ENCODE peak calls at places on chromosomes 11 and 22, in six cellular contexts. D, H, Z, B, K and E are unnamed samples. For H3K4me1 and H3K27me3, the result is how much of the 10 kb centered on the place peaks cover.

GRCh38 chr11:5123802-5124521 is 14.2 kb downstream of the OR52A5 start:
- DNase-seq in D (peak), H (peak), Z (peak), B (no peak), K (peak), E (peak)

GRCh38 chr11:46826310-46827044 is 19.6 kb downstream of the CKAP5 start:
- DNase-seq in D (peak), H (peak), Z (peak), B (no peak), K (peak), E (peak)

GRCh38 chr22:48579915-48580279 is 1247.8 kb downstream of the BRD1 start:
- DNase-seq in D (no peak), H (no peak), Z (no peak), B (no peak), K (no peak), E (no peak)

GRCh38 chr11:17352925-17353227 is 1.3 kb downstream of the NCR3LG1 start:
- DNase-seq in D (peak), H (peak), Z (peak), B (no peak), K (no peak), E (peak)

GRCh38 chr11:95767498-95767897 is 22.1 kb downstream of the FAM76B start:
- DNase-seq in D (no peak), H (no peak), Z (no peak), B (no peak), K (no peak), E (no peak)

GRCh38 chr11:118202599-118203422 is 22.0 kb downstream of the JAML start:
- DNase-seq in D (peak), H (no peak), Z (no peak), B (no peak), K (no peak), E (no peak)

GRCh38 chr11:70719516-70719915 is 321.2 kb downstream of the CTTN start:
- DNase-seq in D (no peak), H (no peak), Z (no peak), B (no peak), K (no peak), E (no peak)

GRCh38 chr11:58561394-58562102 is 14.1 kb downstream of the LPXN start:
- DNase-seq in D (peak), H (no peak), Z (no peak), B (no peak), K (no peak), E (no peak)

GRCh38 chr11:46679252-46680163 is 20.9 kb downstream of the ARHGAP1 start:
- DNase-seq in D (peak), H (no peak), Z (no peak), B (no peak), K (no peak), E (no peak)

GRCh38 chr22:31281733-31282132 is 10.6 kb downstream of the PIK3IP1 start:
- DNase-seq in D (no peak), H (no peak), Z (no peak), B (no peak), K (no peak), E (peak)

GRCh38 chr11:74702383-74703007 is 28.7 kb downstream of the CHRDL2 start:
- DNase-seq in D (peak), H (peak), Z (peak), B (no peak), K (peak), E (peak)

GRCh38 chr11:17692006-17692405 is 27.4 kb upstream of the MYOD1 start:
- DNase-seq in D (no peak), H (no peak), Z (no peak), B (no peak), K (no peak), E (no peak)

GRCh38 chr22:32649515-32650200 is 151.8 kb upstream of the TIMP3 start:
- DNase-seq in D (no peak), H (no peak), Z (no peak), B (no peak), K (no peak), E (no peak)

GRCh38 chr11:68200639-68201038 is 12.5 kb downstream of the KMT5B start:
- DNase-seq in D (no peak), H (no peak), Z (no peak), B (no peak), K (peak), E (no peak)

GRCh38 chr11:6418199-6418957 is 516 bp downstream of the APBB1 start:
- DNase-seq in D (peak), H (no peak), Z (no peak), B (no peak), K (peak), E (peak)

GRCh38 chr22:37057796-37058510 is 6.4 kb downstream of the KCTD17 start:
- DNase-seq in D (no peak), H (no peak), Z (no peak), B (no peak), K (no peak), E (no peak)

GRCh38 chr11:116374085-116374484 is 398.7 kb downstream of the BUD13 start:
- DNase-seq in D (no peak), H (no peak), Z (no peak), B (no peak), K (no peak), E (no peak)

GRCh38 chr11:76677010-76677771 is 6.6 kb upstream of the LRRC32 start:
- DNase-seq in D (no peak), H (no peak), Z (no peak), B (no peak), K (no peak), E (no peak)

GRCh38 chr11:134639586-134640330 is 227.7 kb upstream of the B3GAT1 start:
- DNase-seq in D (no peak), H (no peak), Z (no peak), B (no peak), K (no peak), E (no peak)

GRCh38 chr11:27290261-27290660 is 72.8 kb downstream of the CCDC34 start:
- DNase-seq in D (no peak), H (no peak), Z (no peak), B (no peak), K (no peak), E (no peak)

GRCh38 chr11:59463176-59463575 is 6.4 kb downstream of the OR4D6 start:
- DNase-seq in D (no peak), H (peak), Z (no peak), B (no peak), K (peak), E (no peak)

GRCh38 chr22:44667829-44668189 is 34.2 kb upstream of the PRR5 start:
- DNase-seq in D (peak), H (no peak), Z (no peak), B (no peak), K (no peak), E (no peak)

GRCh38 chr11:132125855-132126841 is 755.7 kb downstream of the NTM start:
- DNase-seq in D (no peak), H (peak), Z (peak), B (no peak), K (peak), E (peak)

GRCh38 chr22:31635638-31636306 is 26.2 kb downstream of the PISD start:
- DNase-seq in D (peak), H (no peak), Z (no peak), B (no peak), K (no peak), E (no peak)

GRCh38 chr11:64165842-64166635 is at the start of gene MACROD1:
- DNase-seq in D (peak), H (peak), Z (peak), B (no peak), K (peak), E (peak)

GRCh38 chr22:38696606-38697005 is 4.1 kb downstream of the JOSD1 start:
- DNase-seq in D (no peak), H (no peak), Z (no peak), B (no peak), K (peak), E (peak)

GRCh38 chr11:116563028-116563712 is 209.6 kb downstream of the BUD13 start:
- DNase-seq in D (peak), H (no peak), Z (no peak), B (no peak), K (no peak), E (no peak)

GRCh38 chr11:108929241-108929640 is 264.4 kb downstream of the DDX10 start:
- DNase-seq in D (no peak), H (no peak), Z (no peak), B (no peak), K (no peak), E (no peak)

GRCh38 chr22:21834869-21835268 is 32.6 kb downstream of the MAPK1 start:
- DNase-seq in D (no peak), H (no peak), Z (no peak), B (no peak), K (no peak), E (no peak)

GRCh38 chr11:107675902-107676301 is 36.0 kb downstream of the SLN start:
- DNase-seq in D (no peak), H (no peak), Z (no peak), B (no peak), K (no peak), E (no peak)

GRCh38 chr11:134670247-134670646 is 258.2 kb upstream of the B3GAT1 start:
- DNase-seq in D (no peak), H (no peak), Z (no peak), B (no peak), K (peak), E (no peak)

GRCh38 chr11:120877746-120878365 is 146.0 kb upstream of the TBCEL start:
- DNase-seq in D (no peak), H (no peak), Z (no peak), B (no peak), K (no peak), E (no peak)

GRCh38 chr11:126519653-126520573 is 164.4 kb downstream of the ST3GAL4 start:
- DNase-seq in D (no peak), H (no peak), Z (peak), B (no peak), K (no peak), E (no peak)

GRCh38 chr22:30250713-30251267 is 4.2 kb upstream of the LIF start:
- DNase-seq in D (peak), H (no peak), Z (peak), B (no peak), K (no peak), E (no peak)

GRCh38 chr11:557328-558132 is 3.0 kb downstream of the LMNTD2 start:
- DNase-seq in D (no peak), H (no peak), Z (no peak), B (no peak), K (no peak), E (no peak)

GRCh38 chr11:116603783-116604323 is 168.9 kb downstream of the BUD13 start:
- DNase-seq in D (no peak), H (no peak), Z (no peak), B (no peak), K (no peak), E (no peak)

GRCh38 chr11:40186401-40187091 is 1272.9 kb downstream of the LRRC4C start:
- DNase-seq in D (no peak), H (no peak), Z (peak), B (no peak), K (no peak), E (no peak)

GRCh38 chr11:70568504-70569172 is 170.3 kb downstream of the CTTN start:
- DNase-seq in D (no peak), H (no peak), Z (peak), B (no peak), K (peak), E (peak)

GRCh38 chr11:4167292-4167691 is 72.7 kb downstream of the RRM1 start:
- DNase-seq in D (no peak), H (no peak), Z (no peak), B (no peak), K (no peak), E (no peak)

GRCh38 chr11:106853850-106854401 is 164.3 kb downstream of the GUCY1A2 start:
- DNase-seq in D (no peak), H (no peak), Z (no peak), B (no peak), K (no peak), E (no peak)

GRCh38 chr11:83023410-83023809 is 48.3 kb downstream of the RAB30 start:
- DNase-seq in D (no peak), H (no peak), Z (no peak), B (no peak), K (no peak), E (no peak)
- H3K4me1 ChIP-seq in D (under half), H (under half), Z (under half), B (under half), K (under half), E (under half)

DNA sequence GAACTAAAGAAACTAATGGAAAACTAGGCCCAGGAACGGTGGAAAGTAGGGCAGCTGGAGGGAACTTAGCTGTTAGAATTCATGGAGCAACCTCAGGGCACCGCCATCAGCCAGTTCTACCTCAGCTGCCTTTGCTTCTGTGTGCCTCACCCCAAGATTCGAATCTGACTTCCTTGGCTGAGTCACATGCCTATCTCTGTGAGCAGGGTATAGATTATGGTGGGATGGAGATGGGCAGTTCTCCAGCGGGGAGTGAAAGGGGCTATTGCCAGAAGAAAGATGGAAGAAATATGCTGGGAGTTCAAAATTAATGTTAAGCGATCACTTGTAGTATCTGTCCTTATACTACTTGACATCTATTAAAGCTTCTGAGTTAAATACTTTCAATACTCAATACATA is 18.9 kb upstream of the VWA5A start:
- DNase-seq in D (no peak), H (no peak), Z (no peak), B (no peak), K (no peak), E (no peak)
- H3K27me3 ChIP-seq in D (under half), H (under half), Z (under half), B (under half), K (under half), E (under half)

GRCh38 chr22:20551805-20552449 is 44.5 kb downstream of the MED15 start:
- DNase-seq in D (peak), H (no peak), Z (no peak), B (no peak), K (no peak), E (peak)
- H3K4me1 ChIP-seq in D (under half), H (half or more), Z (under half), B (half or more), K (under half), E (half or more)

GRCh38 chr11:31808268-31808667 is 2.9 kb downstream of the PAX6 start:
- DNase-seq in D (no peak), H (no peak), Z (no peak), B (no peak), K (peak), E (no peak)

GRCh38 chr11:31808721-31809542 is 2.2 kb downstream of the PAX6 start:
- DNase-seq in D (no peak), H (no peak), Z (no peak), B (no peak), K (no peak), E (no peak)

GRCh38 chr11:31809857-31810778 is 1.0 kb downstream of the PAX6 start:
- DNase-seq in D (peak), H (no peak), Z (peak), B (no peak), K (peak), E (peak)

GRCh38 chr11:31810779-31811647 is at the start of gene PAX6:
- DNase-seq in D (peak), H (no peak), Z (peak), B (no peak), K (peak), E (peak)

DNA sequence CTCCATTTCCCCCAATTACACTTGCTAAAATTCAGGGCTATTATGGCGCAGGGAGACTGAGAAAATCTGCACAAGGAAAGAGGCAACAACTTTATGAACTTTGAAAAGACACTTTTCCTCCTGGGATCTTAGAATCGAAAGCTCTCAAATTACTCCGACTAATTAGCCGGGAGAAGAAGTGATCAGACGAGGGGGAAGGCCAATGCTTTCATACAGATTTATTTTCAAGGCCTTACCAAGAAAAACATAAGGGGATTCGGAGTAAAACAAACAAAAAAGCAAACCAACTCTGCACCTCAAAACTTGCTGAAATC is 1.6 kb downstream of the PAX6 start:
- DNase-seq in D (no peak), H (no peak), Z (no peak), B (no peak), K (no peak), E (no peak)
- H3K27me3 ChIP-seq in D (under half), H (under half), Z (half or more), B (half or more), K (half or more), E (half or more)

GRCh38 chr11:19426719-19427066 is 185.9 kb upstream of the E2F8 start:
- DNase-seq in D (no peak), H (no peak), Z (no peak), B (no peak), K (no peak), E (no peak)
- H3K4me1 ChIP-seq in D (under half), H (under half), Z (under half), B (under half), K (under half), E (under half)

GRCh38 chr22:46040471-46041465 is 63.8 kb upstream of the WNT7B start:
- DNase-seq in D (peak), H (no peak), Z (no peak), B (no peak), K (no peak), E (peak)

GRCh38 chr22:46043339-46043738 is 66.4 kb upstream of the WNT7B start:
- DNase-seq in D (no peak), H (no peak), Z (no peak), B (no peak), K (no peak), E (no peak)

GRCh38 chr22:46039531-46039930 is 62.6 kb upstream of the WNT7B start:
- DNase-seq in D (no peak), H (no peak), Z (no peak), B (no peak), K (no peak), E (no peak)

GRCh38 chr22:46042786-46043185 is 65.8 kb upstream of the WNT7B start:
- DNase-seq in D (no peak), H (no peak), Z (no peak), B (no peak), K (no peak), E (peak)

GRCh38 chr22:46041642-46042041 is 64.7 kb upstream of the WNT7B start:
- DNase-seq in D (peak), H (no peak), Z (no peak), B (no peak), K (no peak), E (no peak)
- H3K27me3 ChIP-seq in D (under half), H (under half), Z (under half), B (under half), K (under half), E (under half)